ENCODE peak calls at places on chromosome X, in six cellular contexts. J, A, Q, G, U and O are unnamed samples.
A peak's percentile ranks its signal among the peaks of the same experiment; 100 is the strongest.

GRCh38 chrX:39633293-39633692 is 464.5 kb downstream of the BCOR start:
- DNase-seq in J (no peak), A (no peak), Q (no peak), G (no peak), U (no peak), O (no peak)

GRCh38 chrX:65601530-65602281 is 65.7 kb upstream of the MSN start:
- DNase-seq in J (no peak), A (no peak), Q (peak; percentile 89), G (peak; percentile 5), U (no peak), O (peak; percentile 65)

GRCh38 chrX:9260603-9261002 is 204.3 kb upstream of the TBL1X start:
- DNase-seq in J (no peak), A (no peak), Q (no peak), G (no peak), U (no peak), O (no peak)

GRCh38 chrX:154019633-154020499 is at the start of gene IRAK1:
- DNase-seq in J (peak; percentile 47), A (peak; percentile 51), Q (peak; percentile 86), G (no peak), U (no peak), O (no peak)

GRCh38 chrX:13223868-13224555 is 95.8 kb downstream of the ATXN3L start:
- DNase-seq in J (no peak), A (no peak), Q (peak; percentile 89), G (no peak), U (peak; percentile 86), O (peak; percentile 78)

GRCh38 chrX:155056877-155057792 is 13.8 kb downstream of the CMC4 start:
- DNase-seq in J (peak; percentile 33), A (peak; percentile 73), Q (peak; percentile 83), G (no peak), U (no peak), O (peak; percentile 21)

GRCh38 chrX:123971963-123972362 is 10.5 kb downstream of the STAG2 start:
- DNase-seq in J (no peak), A (no peak), Q (no peak), G (no peak), U (no peak), O (no peak)

GRCh38 chrX:110914281-110914680 is 118.7 kb upstream of the CHRDL1 start:
- DNase-seq in J (no peak), A (no peak), Q (no peak), G (no peak), U (no peak), O (no peak)

GRCh38 chrX:55801811-55802210 is 84.3 kb downstream of the RRAGB start:
- DNase-seq in J (no peak), A (no peak), Q (no peak), G (no peak), U (no peak), O (no peak)

GRCh38 chrX:10617186-10617963 is 3.0 kb downstream of the MID1 start:
- DNase-seq in J (no peak), A (no peak), Q (peak; percentile 17), G (no peak), U (no peak), O (no peak)

GRCh38 chrX:106894978-106895452 is 8.1 kb downstream of the RIPPLY1 start:
- DNase-seq in J (no peak), A (no peak), Q (peak; percentile 85), G (no peak), U (no peak), O (no peak)

GRCh38 chrX:15129412-15129811 is 140.5 kb downstream of the ASB9 start:
- DNase-seq in J (no peak), A (no peak), Q (no peak), G (no peak), U (no peak), O (no peak)

GRCh38 chrX:134764202-134764785 is 106.0 kb upstream of the PLAC1 start:
- DNase-seq in J (no peak), A (no peak), Q (peak; percentile 23), G (no peak), U (no peak), O (no peak)

GRCh38 chrX:50635811-50636365 is 165.3 kb upstream of the DGKK start:
- DNase-seq in J (no peak), A (no peak), Q (no peak), G (no peak), U (no peak), O (no peak)

GRCh38 chrX:31603411-31604120 is 531.7 kb upstream of the FTHL17 start:
- DNase-seq in J (no peak), A (no peak), Q (peak; percentile 2), G (no peak), U (no peak), O (no peak)

GRCh38 chrX:12309040-12309732 is 170.9 kb downstream of the FRMPD4 start:
- DNase-seq in J (no peak), A (no peak), Q (no peak), G (no peak), U (peak; percentile 5), O (no peak)

GRCh38 chrX:153624196-153625091 is 22.6 kb upstream of the DUSP9 start:
- DNase-seq in J (no peak), A (no peak), Q (no peak), G (no peak), U (no peak), O (no peak)

GRCh38 chrX:1112321-1112720 is 100.1 kb downstream of the CRLF2 start:
- DNase-seq in J (no peak), A (no peak), Q (no peak), G (no peak), U (no peak), O (no peak)

GRCh38 chrX:150227873-150228272 is 135.2 kb upstream of the MAMLD1 start:
- DNase-seq in J (no peak), A (no peak), Q (no peak), G (no peak), U (no peak), O (no peak)